ENCODE peak calls at places on chromosomes 16 and 17, in six cellular contexts. One of them, this sample, is unnamed.

GRCh38 chr16:6684076-6684673 is 648.5 kb upstream of the RBFOX1 start:
- DNase-seq in GM06990: no peak
- DNase-seq in cardiac fibroblast: peak
- DNase-seq in heart right ventricle: no peak
- DNase-seq in GM12878: no peak
- DNase-seq in body of pancreas: peak
- DNase-seq in this sample: peak

GRCh38 chr17:37384560-37385160 is 8.9 kb downstream of the C17orf78 start:
- DNase-seq in GM06990: no peak
- DNase-seq in cardiac fibroblast: no peak
- DNase-seq in heart right ventricle: no peak
- DNase-seq in GM12878: no peak
- DNase-seq in body of pancreas: no peak
- DNase-seq in this sample: no peak

GRCh38 chr16:12160249-12160648 is 183.7 kb downstream of the SNX29 start:
- DNase-seq in GM06990: no peak
- DNase-seq in cardiac fibroblast: no peak
- DNase-seq in heart right ventricle: no peak
- DNase-seq in GM12878: no peak
- DNase-seq in body of pancreas: no peak
- DNase-seq in this sample: no peak

GRCh38 chr16:65315004-65315398 is 193.1 kb upstream of the CDH11 start:
- DNase-seq in GM06990: no peak
- DNase-seq in cardiac fibroblast: peak
- DNase-seq in heart right ventricle: peak
- DNase-seq in GM12878: no peak
- DNase-seq in body of pancreas: peak
- DNase-seq in this sample: no peak

GRCh38 chr16:66335704-66336329 is 30.7 kb upstream of the CDH5 start:
- DNase-seq in GM06990: no peak
- DNase-seq in cardiac fibroblast: peak
- DNase-seq in heart right ventricle: peak
- DNase-seq in GM12878: no peak
- DNase-seq in body of pancreas: no peak
- DNase-seq in this sample: no peak

GRCh38 chr16:66695935-66696668 is 441 bp downstream of the CMTM4 start:
- DNase-seq in GM06990: no peak
- DNase-seq in cardiac fibroblast: no peak
- DNase-seq in heart right ventricle: peak
- DNase-seq in GM12878: no peak
- DNase-seq in body of pancreas: peak
- DNase-seq in this sample: peak

GRCh38 chr17:46194393-46195216 is 1.4 kb upstream of the KANSL1 start:
- DNase-seq in GM06990: peak
- DNase-seq in cardiac fibroblast: peak
- DNase-seq in heart right ventricle: no peak
- DNase-seq in GM12878: peak
- DNase-seq in body of pancreas: peak
- DNase-seq in this sample: no peak

GRCh38 chr17:15340966-15341365 is 431 bp downstream of the TEKT3 start:
- DNase-seq in GM06990: no peak
- DNase-seq in cardiac fibroblast: no peak
- DNase-seq in heart right ventricle: no peak
- DNase-seq in GM12878: no peak
- DNase-seq in body of pancreas: peak
- DNase-seq in this sample: no peak

GRCh38 chr17:64599187-64599676 is 62.9 kb downstream of the SMURF2 start:
- DNase-seq in GM06990: no peak
- DNase-seq in cardiac fibroblast: no peak
- DNase-seq in heart right ventricle: no peak
- DNase-seq in GM12878: no peak
- DNase-seq in body of pancreas: no peak
- DNase-seq in this sample: no peak

GRCh38 chr16:85579199-85579598 is 33.9 kb upstream of the GSE1 start:
- DNase-seq in GM06990: no peak
- DNase-seq in cardiac fibroblast: no peak
- DNase-seq in heart right ventricle: no peak
- DNase-seq in GM12878: no peak
- DNase-seq in body of pancreas: no peak
- DNase-seq in this sample: no peak

GRCh38 chr17:6393368-6393952 is 41.5 kb downstream of the AIPL1 start:
- DNase-seq in GM06990: no peak
- DNase-seq in cardiac fibroblast: no peak
- DNase-seq in heart right ventricle: no peak
- DNase-seq in GM12878: no peak
- DNase-seq in body of pancreas: peak
- DNase-seq in this sample: no peak

GRCh38 chr16:49078104-49078503 is 203.5 kb downstream of the CBLN1 start:
- DNase-seq in GM06990: no peak
- DNase-seq in cardiac fibroblast: no peak
- DNase-seq in heart right ventricle: no peak
- DNase-seq in GM12878: no peak
- DNase-seq in body of pancreas: no peak
- DNase-seq in this sample: no peak

GRCh38 chr17:82565551-82565950 is 46.0 kb downstream of the FOXK2 start:
- DNase-seq in GM06990: no peak
- DNase-seq in cardiac fibroblast: no peak
- DNase-seq in heart right ventricle: no peak
- DNase-seq in GM12878: no peak
- DNase-seq in body of pancreas: no peak
- DNase-seq in this sample: no peak

GRCh38 chr16:54194008-54194731 is 92.4 kb downstream of the IRX3 start:
- DNase-seq in GM06990: no peak
- DNase-seq in cardiac fibroblast: peak
- DNase-seq in heart right ventricle: peak
- DNase-seq in GM12878: no peak
- DNase-seq in body of pancreas: peak
- DNase-seq in this sample: peak

GRCh38 chr17:17109231-17109630 is 67.0 kb downstream of the MPRIP start:
- DNase-seq in GM06990: no peak
- DNase-seq in cardiac fibroblast: no peak
- DNase-seq in heart right ventricle: no peak
- DNase-seq in GM12878: no peak
- DNase-seq in body of pancreas: peak
- DNase-seq in this sample: no peak

GRCh38 chr17:82219083-82219482 is 6.4 kb upstream of the CCDC57 start:
- DNase-seq in GM06990: no peak
- DNase-seq in cardiac fibroblast: no peak
- DNase-seq in heart right ventricle: no peak
- DNase-seq in GM12878: no peak
- DNase-seq in body of pancreas: no peak
- DNase-seq in this sample: no peak

GRCh38 chr16:30184430-30185140 is 1.2 kb downstream of the CORO1A start:
- DNase-seq in GM06990: no peak
- DNase-seq in cardiac fibroblast: no peak
- DNase-seq in heart right ventricle: peak
- DNase-seq in GM12878: peak
- DNase-seq in body of pancreas: no peak
- DNase-seq in this sample: no peak

DNA sequence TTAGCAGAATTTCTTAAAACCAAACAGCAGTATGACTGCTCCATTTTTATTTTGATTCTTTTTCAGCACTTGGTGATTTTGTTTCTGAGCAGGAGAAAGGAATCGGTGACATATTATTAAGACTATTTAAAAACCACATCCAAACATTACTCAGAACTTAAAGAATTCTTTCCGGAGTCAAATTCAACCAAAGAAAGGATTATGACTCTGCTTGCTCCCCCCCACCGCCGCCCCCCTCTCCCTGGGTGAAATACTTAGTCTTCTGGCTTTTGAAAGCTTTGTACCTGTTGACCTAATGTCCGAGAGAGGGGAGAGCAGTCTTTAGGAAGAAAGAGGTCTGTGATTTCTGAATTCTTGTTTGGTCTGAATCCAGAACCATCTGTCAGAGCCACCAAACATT is 17.9 kb upstream of the COL1A1 start:
- DNase-seq in GM06990: no peak
- DNase-seq in cardiac fibroblast: peak
- DNase-seq in heart right ventricle: no peak
- DNase-seq in GM12878: no peak
- DNase-seq in body of pancreas: no peak
- DNase-seq in this sample: no peak
- H3K4me3 ChIP-seq in GM06990: no peak
- H3K4me3 ChIP-seq in cardiac fibroblast: peak
- H3K4me3 ChIP-seq in heart right ventricle: no peak
- H3K4me3 ChIP-seq in GM12878: no peak
- H3K4me3 ChIP-seq in body of pancreas: no peak
- H3K4me3 ChIP-seq in this sample: no peak

GRCh38 chr16:87829123-87829980 is 40.0 kb downstream of the SLC7A5 start:
- DNase-seq in GM06990: no peak
- DNase-seq in cardiac fibroblast: no peak
- DNase-seq in heart right ventricle: no peak
- DNase-seq in GM12878: no peak
- DNase-seq in body of pancreas: no peak
- DNase-seq in this sample: no peak
- H3K4me3 ChIP-seq in GM06990: no peak
- H3K4me3 ChIP-seq in cardiac fibroblast: no peak
- H3K4me3 ChIP-seq in heart right ventricle: no peak
- H3K4me3 ChIP-seq in GM12878: no peak
- H3K4me3 ChIP-seq in body of pancreas: no peak
- H3K4me3 ChIP-seq in this sample: no peak

GRCh38 chr17:4987767-4988083 is 250 bp upstream of the CAMTA2 start:
- DNase-seq in GM06990: no peak
- DNase-seq in cardiac fibroblast: no peak
- DNase-seq in heart right ventricle: no peak
- DNase-seq in GM12878: no peak
- DNase-seq in body of pancreas: no peak
- DNase-seq in this sample: no peak

GRCh38 chr17:4980644-4981216 is 6.7 kb downstream of the CAMTA2 start:
- DNase-seq in GM06990: no peak
- DNase-seq in cardiac fibroblast: peak
- DNase-seq in heart right ventricle: no peak
- DNase-seq in GM12878: no peak
- DNase-seq in body of pancreas: peak
- DNase-seq in this sample: peak

GRCh38 chr17:4986951-4987766 is at the start of gene CAMTA2:
- DNase-seq in GM06990: peak
- DNase-seq in cardiac fibroblast: peak
- DNase-seq in heart right ventricle: peak
- DNase-seq in GM12878: no peak
- DNase-seq in body of pancreas: peak
- DNase-seq in this sample: peak

GRCh38 chr17:4988168-4988567 is 693 bp upstream of the CAMTA2 start:
- DNase-seq in GM06990: no peak
- DNase-seq in cardiac fibroblast: no peak
- DNase-seq in heart right ventricle: no peak
- DNase-seq in GM12878: no peak
- DNase-seq in body of pancreas: no peak
- DNase-seq in this sample: no peak

DNA sequence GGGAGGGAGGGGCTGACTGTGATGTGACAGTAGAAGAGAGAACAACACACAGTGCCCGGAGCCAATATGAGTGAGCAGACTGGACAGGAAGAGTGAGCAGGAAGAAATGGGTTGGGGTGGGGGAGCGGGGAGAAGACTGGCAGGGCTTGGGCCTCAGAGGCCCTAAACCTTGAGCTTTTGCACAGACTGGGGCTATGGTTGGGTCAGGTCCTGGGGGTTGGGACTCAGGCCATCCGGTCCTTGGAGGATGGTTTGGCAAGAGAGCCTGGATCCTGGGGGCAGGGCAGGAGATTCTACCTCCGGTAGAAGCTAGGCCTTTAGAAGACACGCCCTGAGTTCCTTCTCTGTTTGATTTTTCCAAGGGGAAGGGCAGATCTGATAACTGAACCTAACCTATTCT is 1.1 kb downstream of the CAMTA2 start:
- DNase-seq in GM06990: no peak
- DNase-seq in cardiac fibroblast: peak
- DNase-seq in heart right ventricle: no peak
- DNase-seq in GM12878: no peak
- DNase-seq in body of pancreas: no peak
- DNase-seq in this sample: no peak
- H3K4me3 ChIP-seq in GM06990: peak
- H3K4me3 ChIP-seq in cardiac fibroblast: peak
- H3K4me3 ChIP-seq in heart right ventricle: peak
- H3K4me3 ChIP-seq in GM12878: peak
- H3K4me3 ChIP-seq in body of pancreas: peak
- H3K4me3 ChIP-seq in this sample: peak

GRCh38 chr16:62036807-62037135 is 533 bp upstream of the CDH8 start:
- DNase-seq in GM06990: no peak
- DNase-seq in cardiac fibroblast: no peak
- DNase-seq in heart right ventricle: no peak
- DNase-seq in GM12878: no peak
- DNase-seq in body of pancreas: no peak
- DNase-seq in this sample: no peak

GRCh38 chr16:62035115-62036092 is 834 bp downstream of the CDH8 start:
- DNase-seq in GM06990: no peak
- DNase-seq in cardiac fibroblast: peak
- DNase-seq in heart right ventricle: no peak
- DNase-seq in GM12878: no peak
- DNase-seq in body of pancreas: no peak
- DNase-seq in this sample: no peak

GRCh38 chr16:62033065-62033464 is 3.2 kb downstream of the CDH8 start:
- DNase-seq in GM06990: no peak
- DNase-seq in cardiac fibroblast: no peak
- DNase-seq in heart right ventricle: no peak
- DNase-seq in GM12878: no peak
- DNase-seq in body of pancreas: no peak
- DNase-seq in this sample: no peak

GRCh38 chr16:62036101-62036806 is at the start of gene CDH8:
- DNase-seq in GM06990: no peak
- DNase-seq in cardiac fibroblast: peak
- DNase-seq in heart right ventricle: no peak
- DNase-seq in GM12878: no peak
- DNase-seq in body of pancreas: no peak
- DNase-seq in this sample: no peak

GRCh38 chr16:62034236-62035114 is 1.8 kb downstream of the CDH8 start:
- DNase-seq in GM06990: no peak
- DNase-seq in cardiac fibroblast: no peak
- DNase-seq in heart right ventricle: no peak
- DNase-seq in GM12878: no peak
- DNase-seq in body of pancreas: no peak
- DNase-seq in this sample: no peak
- H3K4me3 ChIP-seq in GM06990: no peak
- H3K4me3 ChIP-seq in cardiac fibroblast: no peak
- H3K4me3 ChIP-seq in heart right ventricle: peak
- H3K4me3 ChIP-seq in GM12878: no peak
- H3K4me3 ChIP-seq in body of pancreas: no peak
- H3K4me3 ChIP-seq in this sample: no peak

This sample was measured in prostate gland.